ENCODE peak calls at places on chromosomes 7 and 10, in five cellular contexts. O is trophoblast cell, F is T-helper 9 cell, E is dorsolateral prefrontal cortex, C is fibroblast of lung. Q is an unnamed sample.

GRCh38 chr7:79781716-79782115 is 328.2 kb upstream of the MAGI2 start:
- DNase-seq in O (no peak), F (no peak), E (no peak), C (peak), Q (no peak)

GRCh38 chr7:128168667-128169210 is 72.3 kb upstream of the LEP start:
- DNase-seq in O (no peak), F (no peak), E (no peak), C (peak), Q (peak)

GRCh38 chr7:154748387-154748786 is 254.5 kb downstream of the PAXIP1 start:
- DNase-seq in O (no peak), F (no peak), E (no peak), C (no peak), Q (no peak)

GRCh38 chr7:30988346-30989005 is 24.7 kb downstream of the GHRHR start:
- DNase-seq in O (peak), F (no peak), E (peak), C (no peak), Q (no peak)

GRCh38 chr7:13457790-13458189 is 531.7 kb downstream of the ETV1 start:
- DNase-seq in O (no peak), F (no peak), E (no peak), C (no peak), Q (no peak)

GRCh38 chr10:56881218-56881617 is 520.2 kb upstream of the ZWINT start:
- DNase-seq in O (no peak), F (no peak), E (no peak), C (no peak), Q (no peak)

GRCh38 chr10:16481052-16481728 is 40.5 kb downstream of the C1QL3 start:
- DNase-seq in O (no peak), F (no peak), E (no peak), C (no peak), Q (no peak)

GRCh38 chr10:65234261-65234660 is 1691.6 kb upstream of the LRRTM3 start:
- DNase-seq in O (no peak), F (no peak), E (no peak), C (no peak), Q (no peak)

GRCh38 chr7:116138202-116138801 is 72.0 kb upstream of the TES start:
- DNase-seq in O (peak), F (no peak), E (no peak), C (peak), Q (peak)

GRCh38 chr10:3136763-3137611 is 35.6 kb downstream of the PITRM1 start:
- DNase-seq in O (no peak), F (no peak), E (peak), C (peak), Q (no peak)

GRCh38 chr10:113132651-113133088 is 182.6 kb downstream of the TCF7L2 start:
- DNase-seq in O (no peak), F (no peak), E (no peak), C (peak), Q (no peak)

GRCh38 chr7:95004618-95005282 is 97.4 kb downstream of the PPP1R9A start:
- DNase-seq in O (no peak), F (no peak), E (no peak), C (no peak), Q (no peak)

GRCh38 chr7:139292821-139293220 is 48.3 kb upstream of the FMC1 start:
- DNase-seq in O (no peak), F (no peak), E (no peak), C (no peak), Q (no peak)

GRCh38 chr7:38675500-38676106 is 44.4 kb upstream of the AMPH start:
- DNase-seq in O (no peak), F (no peak), E (no peak), C (no peak), Q (no peak)

GRCh38 chr7:3915337-3915865 is 614.3 kb downstream of the SDK1 start:
- DNase-seq in O (no peak), F (no peak), E (no peak), C (peak), Q (no peak)

GRCh38 chr7:98870071-98870651 is 347 bp upstream of the TMEM130 start:
- DNase-seq in O (peak), F (peak), E (peak), C (peak), Q (peak)

GRCh38 chr7:22572937-22573336 is 72.9 kb upstream of the STEAP1B start:
- DNase-seq in O (peak), F (no peak), E (no peak), C (no peak), Q (no peak)

GRCh38 chr7:23098029-23098428 is 7.6 kb upstream of the KLHL7 start:
- DNase-seq in O (no peak), F (no peak), E (no peak), C (no peak), Q (no peak)

GRCh38 chr7:51927738-51928137 is 611.1 kb upstream of the COBL start:
- DNase-seq in O (no peak), F (no peak), E (no peak), C (no peak), Q (no peak)

GRCh38 chr10:78437407-78437768 is 403.7 kb downstream of the RPS24 start:
- DNase-seq in O (no peak), F (no peak), E (no peak), C (no peak), Q (no peak)

Q was measured in GM13976.